ENCODE peak calls at places on chromosomes 11 and 22, in six cellular contexts. One of them, this sample, is unnamed.

GRCh38 chr11:3880724-3881123 is 25.3 kb downstream of the STIM1 start:
- DNase-seq in GM12878: no peak
- DNase-seq in K562: no peak
- DNase-seq in H1: no peak
- DNase-seq in HepG2: peak; percentile 65
- DNase-seq in GM12892: no peak
- DNase-seq in this sample: no peak

GRCh38 chr11:72675221-72675620 is 999 bp upstream of the PDE2A start:
- DNase-seq in GM12878: no peak
- DNase-seq in K562: no peak
- DNase-seq in H1: no peak
- DNase-seq in HepG2: no peak
- DNase-seq in GM12892: no peak
- DNase-seq in this sample: no peak

GRCh38 chr22:39808087-39808486 is 85.5 kb downstream of the ENTHD1 start:
- DNase-seq in GM12878: no peak
- DNase-seq in K562: no peak
- DNase-seq in H1: peak; percentile 73
- DNase-seq in HepG2: peak; percentile 30
- DNase-seq in GM12892: no peak
- DNase-seq in this sample: no peak

GRCh38 chr11:57001674-57002401 is 13.1 kb downstream of the OR5AK2 start:
- DNase-seq in GM12878: no peak
- DNase-seq in K562: peak; percentile 36
- DNase-seq in H1: no peak
- DNase-seq in HepG2: no peak
- DNase-seq in GM12892: no peak
- DNase-seq in this sample: no peak

GRCh38 chr11:61769169-61769920 is 16.9 kb downstream of the MYRF start:
- DNase-seq in GM12878: no peak
- DNase-seq in K562: peak; percentile 50
- DNase-seq in H1: no peak
- DNase-seq in HepG2: peak; percentile 90
- DNase-seq in GM12892: no peak
- DNase-seq in this sample: no peak

GRCh38 chr11:78615724-78616123 is 41.1 kb upstream of the NARS2 start:
- DNase-seq in GM12878: no peak
- DNase-seq in K562: no peak
- DNase-seq in H1: no peak
- DNase-seq in HepG2: peak; percentile 21
- DNase-seq in GM12892: no peak
- DNase-seq in this sample: no peak

GRCh38 chr22:50529416-50530279 is at the start of gene TYMP:
- DNase-seq in GM12878: no peak
- DNase-seq in K562: no peak
- DNase-seq in H1: peak; percentile 72
- DNase-seq in HepG2: peak; percentile 19
- DNase-seq in GM12892: peak; percentile 85
- DNase-seq in this sample: peak; percentile 65

GRCh38 chr22:32745251-32745995 is 56.1 kb upstream of the TIMP3 start:
- DNase-seq in GM12878: no peak
- DNase-seq in K562: no peak
- DNase-seq in H1: no peak
- DNase-seq in HepG2: no peak
- DNase-seq in GM12892: no peak
- DNase-seq in this sample: no peak

GRCh38 chr11:62108017-62108750 is 15.6 kb upstream of the INCENP start:
- DNase-seq in GM12878: peak; percentile 11
- DNase-seq in K562: peak; percentile 47
- DNase-seq in H1: no peak
- DNase-seq in HepG2: peak; percentile 65
- DNase-seq in GM12892: no peak
- DNase-seq in this sample: no peak

GRCh38 chr22:36938028-36938425 is 24.6 kb downstream of the CSF2RB start:
- DNase-seq in GM12878: no peak
- DNase-seq in K562: no peak
- DNase-seq in H1: no peak
- DNase-seq in HepG2: no peak
- DNase-seq in GM12892: no peak
- DNase-seq in this sample: no peak

GRCh38 chr11:15223318-15223717 is 108.6 kb downstream of the INSC start:
- DNase-seq in GM12878: no peak
- DNase-seq in K562: no peak
- DNase-seq in H1: no peak
- DNase-seq in HepG2: no peak
- DNase-seq in GM12892: no peak
- DNase-seq in this sample: no peak

GRCh38 chr11:13384837-13385417 is 78.1 kb downstream of the BTBD10 start:
- DNase-seq in GM12878: peak; percentile 3
- DNase-seq in K562: peak; percentile 23
- DNase-seq in H1: peak; percentile 58
- DNase-seq in HepG2: peak; percentile 25
- DNase-seq in GM12892: no peak
- DNase-seq in this sample: no peak

GRCh38 chr11:61577383-61578118 is 3.3 kb downstream of the SYT7 start:
- DNase-seq in GM12878: no peak
- DNase-seq in K562: no peak
- DNase-seq in H1: peak; percentile 64
- DNase-seq in HepG2: peak; percentile 80
- DNase-seq in GM12892: no peak
- DNase-seq in this sample: no peak

GRCh38 chr22:38419864-38420172 is 35.2 kb downstream of the KCNJ4 start:
- DNase-seq in GM12878: no peak
- DNase-seq in K562: no peak
- DNase-seq in H1: no peak
- DNase-seq in HepG2: no peak
- DNase-seq in GM12892: no peak
- DNase-seq in this sample: no peak

GRCh38 chr11:115297330-115297729 is 206.9 kb downstream of the CADM1 start:
- DNase-seq in GM12878: no peak
- DNase-seq in K562: no peak
- DNase-seq in H1: no peak
- DNase-seq in HepG2: no peak
- DNase-seq in GM12892: no peak
- DNase-seq in this sample: no peak

DNA sequence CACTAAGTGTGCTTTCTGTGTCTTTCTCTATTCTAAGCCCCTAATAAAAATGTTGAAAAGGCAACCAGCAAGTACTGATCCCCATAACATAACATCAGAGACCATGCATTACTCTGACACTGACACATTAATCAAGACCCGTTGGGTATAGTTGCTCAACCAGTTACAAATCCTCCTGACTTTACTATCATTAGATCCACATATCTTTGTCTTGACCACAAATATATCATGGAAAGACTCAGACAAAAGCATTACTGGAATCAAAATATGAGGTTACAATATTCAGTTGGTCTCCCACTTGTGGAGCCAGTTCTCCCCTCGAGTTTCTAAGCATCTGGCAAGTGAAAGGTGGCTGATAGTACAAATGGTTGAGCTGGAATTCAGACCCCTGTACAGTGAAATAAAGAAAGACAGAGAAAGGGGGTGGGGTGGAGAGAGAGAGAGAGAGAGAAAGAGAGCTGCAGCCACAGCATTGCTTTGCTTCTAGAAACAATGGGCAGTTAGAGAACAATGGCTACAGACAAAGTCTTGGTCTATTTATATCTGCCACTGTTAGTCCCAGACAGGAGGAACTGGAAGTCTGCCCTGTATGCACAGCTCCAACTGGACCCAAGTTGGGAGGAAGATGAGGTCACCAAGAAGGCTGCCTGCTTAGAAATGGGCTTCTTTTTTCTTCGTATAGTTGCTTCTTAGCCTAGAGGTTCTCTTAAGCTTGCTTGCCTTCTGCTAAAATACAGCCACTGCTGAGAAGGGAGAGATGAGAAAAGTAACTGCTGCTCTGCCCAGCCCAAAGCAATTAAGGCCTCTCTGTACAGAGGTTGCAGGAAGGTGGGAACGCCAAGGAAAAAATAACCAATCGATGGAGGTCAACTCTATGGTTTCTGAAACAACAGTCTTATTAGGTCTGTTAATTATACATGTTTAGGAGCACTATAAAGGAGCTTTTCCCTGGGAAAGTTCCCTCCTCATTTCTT is 85.5 kb downstream of the ETS1 start:
- DNase-seq in GM12878: no peak
- DNase-seq in K562: no peak
- DNase-seq in H1: no peak
- DNase-seq in HepG2: no peak
- DNase-seq in GM12892: no peak
- DNase-seq in this sample: no peak
- TF ChIP-seq POLR2A in GM12878: no peak
- TF ChIP-seq POLR2A in K562: no peak
- TF ChIP-seq POLR2A in H1: no peak
- TF ChIP-seq POLR2A in HepG2: no peak
- TF ChIP-seq POLR2A in GM12892: no peak
- TF ChIP-seq POLR2A in this sample: no peak

DNA sequence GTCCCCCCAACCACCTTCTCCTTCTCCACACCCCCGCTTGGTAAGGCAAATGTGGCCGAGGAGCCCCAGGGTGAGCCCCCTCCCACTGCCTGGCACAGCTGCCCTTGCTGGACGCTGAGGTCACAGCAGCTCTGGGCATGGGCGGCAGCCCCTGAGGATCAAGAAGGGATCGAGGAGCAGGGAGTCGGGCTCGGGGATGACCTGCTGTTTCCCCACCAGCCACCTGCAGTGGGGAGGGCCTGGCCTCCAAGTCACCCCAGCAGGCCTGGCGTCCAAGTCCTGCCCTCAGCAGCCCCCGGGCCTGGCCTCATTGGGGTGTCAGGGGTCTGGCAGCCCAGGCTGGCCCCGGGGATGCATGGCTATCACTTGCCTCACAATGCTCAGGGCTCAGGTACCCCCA is 23.7 kb downstream of the MUC5AC start:
- DNase-seq in GM12878: no peak
- DNase-seq in K562: no peak
- DNase-seq in H1: no peak
- DNase-seq in HepG2: no peak
- DNase-seq in GM12892: no peak
- DNase-seq in this sample: no peak
- TF ChIP-seq TAF1 in GM12878: no peak
- TF ChIP-seq TAF1 in K562: no peak
- TF ChIP-seq TAF1 in H1: no peak
- TF ChIP-seq TAF1 in HepG2: no peak
- TF ChIP-seq TAF1 in GM12892: no peak
- TF ChIP-seq TAF1 in this sample: no peak

GRCh38 chr11:64863381-64864060 is 14.9 kb downstream of the EHD1 start:
- DNase-seq in GM12878: no peak
- DNase-seq in K562: no peak
- DNase-seq in H1: peak; percentile 56
- DNase-seq in HepG2: no peak
- DNase-seq in GM12892: no peak
- DNase-seq in this sample: no peak
- TF ChIP-seq POLR2A in GM12878: peak; percentile 45
- TF ChIP-seq POLR2A in K562: no peak
- TF ChIP-seq POLR2A in H1: no peak
- TF ChIP-seq POLR2A in HepG2: no peak
- TF ChIP-seq POLR2A in GM12892: no peak
- TF ChIP-seq POLR2A in this sample: no peak

GRCh38 chr22:45503071-45503815 is 560 bp downstream of the FBLN1 start:
- DNase-seq in GM12878: no peak
- DNase-seq in K562: no peak
- DNase-seq in H1: peak; percentile 76
- DNase-seq in HepG2: no peak
- DNase-seq in GM12892: no peak
- DNase-seq in this sample: no peak
- TF ChIP-seq TAF1 in GM12878: no peak
- TF ChIP-seq TAF1 in K562: no peak
- TF ChIP-seq TAF1 in H1: no peak
- TF ChIP-seq TAF1 in HepG2: peak; percentile 31
- TF ChIP-seq TAF1 in GM12892: no peak
- TF ChIP-seq TAF1 in this sample: no peak

GRCh38 chr11:34051349-34052035 is at the start of gene CAPRIN1:
- DNase-seq in GM12878: peak; percentile 65
- DNase-seq in K562: peak; percentile 87
- DNase-seq in H1: peak; percentile 86
- DNase-seq in HepG2: peak; percentile 89
- DNase-seq in GM12892: peak; percentile 81
- DNase-seq in this sample: peak; percentile 86
- TF ChIP-seq POLR2A in GM12878: peak; percentile 93
- TF ChIP-seq POLR2A in K562: peak; percentile 93
- TF ChIP-seq POLR2A in H1: peak; percentile 81
- TF ChIP-seq POLR2A in HepG2: peak; percentile 84
- TF ChIP-seq POLR2A in GM12892: peak; percentile 82
- TF ChIP-seq POLR2A in this sample: peak; percentile 61

DNA sequence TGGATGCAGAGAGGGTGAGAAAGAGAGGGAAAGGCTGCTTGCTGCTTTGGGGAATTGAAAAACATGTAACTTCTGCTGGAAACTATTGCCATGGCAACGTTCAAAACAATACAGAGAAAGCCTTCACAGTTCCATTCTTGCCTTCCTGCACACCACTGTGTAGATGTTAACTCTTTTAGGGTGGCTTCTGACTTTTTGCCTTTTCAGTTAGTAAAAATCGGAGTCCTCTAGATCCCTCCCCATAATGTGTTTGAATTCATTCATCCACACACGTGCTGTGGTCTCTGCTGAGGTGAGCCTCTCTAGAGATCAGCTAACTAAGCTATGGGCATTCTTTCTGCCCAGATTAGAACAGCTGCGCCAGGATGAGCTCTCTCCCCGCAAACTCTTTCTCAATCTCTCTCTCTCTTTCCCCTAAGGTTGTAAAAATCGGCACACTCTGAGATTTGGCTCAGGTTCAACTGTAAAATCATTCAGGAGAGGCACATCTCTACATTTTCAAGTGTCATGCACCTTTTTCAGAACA is 1178.3 kb downstream of the LRRC4C start:
- DNase-seq in GM12878: no peak
- DNase-seq in K562: no peak
- DNase-seq in H1: no peak
- DNase-seq in HepG2: no peak
- DNase-seq in GM12892: no peak
- DNase-seq in this sample: no peak
- TF ChIP-seq TAF1 in GM12878: no peak
- TF ChIP-seq TAF1 in K562: no peak
- TF ChIP-seq TAF1 in H1: no peak
- TF ChIP-seq TAF1 in HepG2: no peak
- TF ChIP-seq TAF1 in GM12892: no peak
- TF ChIP-seq TAF1 in this sample: no peak